ENCODE peak calls at places on chromosomes 13 and 19, in six cellular contexts. One of them, this sample, is unnamed.

GRCh38 chr13:40287428-40287827 is 379.0 kb downstream of the FOXO1 start:
- ATAC-seq in GM12878: no peak
- ATAC-seq in HCT116: no peak
- ATAC-seq in HepG2: no peak
- ATAC-seq in Panc1: no peak
- ATAC-seq in upper lobe of left lung: no peak
- ATAC-seq in this sample: no peak

GRCh38 chr13:110366733-110367132 is 59.6 kb downstream of the COL4A2 start:
- ATAC-seq in upper lobe of left lung: no peak
- ATAC-seq in HCT116: no peak
- ATAC-seq in Panc1: no peak
- ATAC-seq in HepG2: no peak
- ATAC-seq in GM12878: peak; percentile 14
- ATAC-seq in this sample: no peak

GRCh38 chr13:91313581-91313980 is 33.9 kb upstream of the MIR17HG start:
- ATAC-seq in HCT116: no peak
- ATAC-seq in Panc1: no peak
- ATAC-seq in GM12878: peak; percentile 81
- ATAC-seq in upper lobe of left lung: no peak
- ATAC-seq in HepG2: no peak
- ATAC-seq in this sample: no peak

GRCh38 chr19:4052114-4052992 is 14.3 kb downstream of the ZBTB7A start:
- ATAC-seq in HepG2: peak; percentile 86
- ATAC-seq in Panc1: peak; percentile 65
- ATAC-seq in upper lobe of left lung: no peak
- ATAC-seq in GM12878: peak; percentile 12
- ATAC-seq in HCT116: no peak
- ATAC-seq in this sample: peak; percentile 39

GRCh38 chr19:28009696-28010095 is 1203.3 kb downstream of the UQCRFS1 start:
- ATAC-seq in HepG2: no peak
- ATAC-seq in upper lobe of left lung: peak; percentile 31
- ATAC-seq in GM12878: peak; percentile 58
- ATAC-seq in Panc1: no peak
- ATAC-seq in HCT116: no peak
- ATAC-seq in this sample: no peak

GRCh38 chr13:109227344-109227940 is 558.9 kb downstream of the IRS2 start:
- ATAC-seq in HCT116: no peak
- ATAC-seq in Panc1: no peak
- ATAC-seq in GM12878: no peak
- ATAC-seq in HepG2: no peak
- ATAC-seq in upper lobe of left lung: no peak
- ATAC-seq in this sample: no peak

GRCh38 chr13:46313441-46314257 is 73.4 kb downstream of the RUBCNL start:
- ATAC-seq in GM12878: no peak
- ATAC-seq in HCT116: no peak
- ATAC-seq in upper lobe of left lung: no peak
- ATAC-seq in Panc1: no peak
- ATAC-seq in HepG2: no peak
- ATAC-seq in this sample: no peak

GRCh38 chr13:110129539-110130186 is 177.3 kb downstream of the COL4A1 start:
- ATAC-seq in HepG2: no peak
- ATAC-seq in upper lobe of left lung: no peak
- ATAC-seq in Panc1: no peak
- ATAC-seq in HCT116: no peak
- ATAC-seq in GM12878: no peak
- ATAC-seq in this sample: no peak

GRCh38 chr13:73696713-73697112 is 437.5 kb downstream of the KLF12 start:
- ATAC-seq in Panc1: no peak
- ATAC-seq in HepG2: no peak
- ATAC-seq in upper lobe of left lung: no peak
- ATAC-seq in HCT116: no peak
- ATAC-seq in GM12878: no peak
- ATAC-seq in this sample: no peak

GRCh38 chr13:21913010-21913409 is 242.1 kb downstream of the FGF9 start:
- ATAC-seq in Panc1: no peak
- ATAC-seq in HepG2: peak; percentile 42
- ATAC-seq in GM12878: peak; percentile 62
- ATAC-seq in upper lobe of left lung: no peak
- ATAC-seq in HCT116: peak; percentile 82
- ATAC-seq in this sample: no peak

GRCh38 chr19:5893907-5894703 is 9.5 kb downstream of the NDUFA11 start:
- ATAC-seq in Panc1: no peak
- ATAC-seq in HCT116: no peak
- ATAC-seq in HepG2: no peak
- ATAC-seq in upper lobe of left lung: no peak
- ATAC-seq in GM12878: no peak
- ATAC-seq in this sample: no peak
- TF ChIP-seq POLR2AphosphoS5 in Panc1: no peak
- TF ChIP-seq POLR2AphosphoS5 in HCT116: peak; percentile 30
- TF ChIP-seq POLR2AphosphoS5 in HepG2: peak; percentile 11
- TF ChIP-seq POLR2AphosphoS5 in upper lobe of left lung: no peak
- TF ChIP-seq POLR2AphosphoS5 in GM12878: peak; percentile 9
- TF ChIP-seq POLR2AphosphoS5 in this sample: no peak

GRCh38 chr19:5839312-5840017 is at the start of gene FUT6:
- ATAC-seq in HCT116: no peak
- ATAC-seq in Panc1: no peak
- ATAC-seq in GM12878: no peak
- ATAC-seq in upper lobe of left lung: no peak
- ATAC-seq in HepG2: peak; percentile 70
- ATAC-seq in this sample: no peak
- TF ChIP-seq POLR2AphosphoS5 in HCT116: no peak
- TF ChIP-seq POLR2AphosphoS5 in Panc1: no peak
- TF ChIP-seq POLR2AphosphoS5 in GM12878: no peak
- TF ChIP-seq POLR2AphosphoS5 in upper lobe of left lung: no peak
- TF ChIP-seq POLR2AphosphoS5 in HepG2: peak; percentile 83
- TF ChIP-seq POLR2AphosphoS5 in this sample: no peak

GRCh38 chr13:106475852-106476251 is 59.6 kb downstream of the EFNB2 start:
- ATAC-seq in Panc1: no peak
- ATAC-seq in HepG2: peak; percentile 54
- ATAC-seq in upper lobe of left lung: peak; percentile 35
- ATAC-seq in HCT116: no peak
- ATAC-seq in GM12878: no peak
- ATAC-seq in this sample: no peak
- TF ChIP-seq POLR2AphosphoS5 in Panc1: no peak
- TF ChIP-seq POLR2AphosphoS5 in HepG2: no peak
- TF ChIP-seq POLR2AphosphoS5 in upper lobe of left lung: no peak
- TF ChIP-seq POLR2AphosphoS5 in HCT116: no peak
- TF ChIP-seq POLR2AphosphoS5 in GM12878: no peak
- TF ChIP-seq POLR2AphosphoS5 in this sample: no peak

GRCh38 chr19:49855676-49856573 is 5.0 kb downstream of the PTOV1 start:
- ATAC-seq in HCT116: peak; percentile 8
- ATAC-seq in HepG2: no peak
- ATAC-seq in upper lobe of left lung: no peak
- ATAC-seq in Panc1: peak; percentile 2
- ATAC-seq in GM12878: no peak
- ATAC-seq in this sample: no peak
- TF ChIP-seq POLR2AphosphoS5 in HCT116: no peak
- TF ChIP-seq POLR2AphosphoS5 in HepG2: no peak
- TF ChIP-seq POLR2AphosphoS5 in upper lobe of left lung: no peak
- TF ChIP-seq POLR2AphosphoS5 in Panc1: peak; percentile 17
- TF ChIP-seq POLR2AphosphoS5 in GM12878: no peak
- TF ChIP-seq POLR2AphosphoS5 in this sample: no peak

GRCh38 chr19:41638624-41639023 is 11.8 kb upstream of the CEACAM4 start:
- ATAC-seq in GM12878: no peak
- ATAC-seq in HepG2: no peak
- ATAC-seq in upper lobe of left lung: no peak
- ATAC-seq in HCT116: no peak
- ATAC-seq in Panc1: no peak
- ATAC-seq in this sample: no peak

GRCh38 chr19:41641879-41642485 is 15.1 kb upstream of the CEACAM4 start:
- ATAC-seq in upper lobe of left lung: peak; percentile 83
- ATAC-seq in Panc1: peak; percentile 94
- ATAC-seq in GM12878: peak; percentile 88
- ATAC-seq in HCT116: peak; percentile 94
- ATAC-seq in HepG2: peak; percentile 73
- ATAC-seq in this sample: no peak

DNA sequence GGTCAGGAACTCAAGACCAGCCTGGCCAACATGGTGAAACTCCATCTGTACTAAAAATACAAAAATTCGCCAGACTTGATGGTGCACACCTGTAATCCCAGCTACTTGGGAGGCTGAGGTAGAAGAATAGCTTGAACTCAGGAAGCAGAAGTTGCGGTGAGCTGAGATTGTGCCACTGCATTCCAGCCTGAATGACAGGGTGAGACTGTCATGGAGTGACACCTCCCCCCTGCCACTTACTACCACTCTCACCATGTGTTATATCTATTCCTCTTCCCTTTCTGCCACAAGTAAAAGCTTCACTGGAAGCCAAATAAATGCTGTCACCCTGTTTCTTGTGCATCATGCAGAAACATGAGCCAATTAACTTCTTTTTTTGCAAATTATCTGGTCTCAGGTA is 10.6 kb upstream of the CEACAM4 start:
- ATAC-seq in GM12878: no peak
- ATAC-seq in HepG2: no peak
- ATAC-seq in HCT116: no peak
- ATAC-seq in Panc1: no peak
- ATAC-seq in upper lobe of left lung: peak; percentile 63
- ATAC-seq in this sample: no peak
- TF ChIP-seq POLR2AphosphoS5 in GM12878: no peak
- TF ChIP-seq POLR2AphosphoS5 in HepG2: no peak
- TF ChIP-seq POLR2AphosphoS5 in HCT116: no peak
- TF ChIP-seq POLR2AphosphoS5 in Panc1: no peak
- TF ChIP-seq POLR2AphosphoS5 in upper lobe of left lung: no peak
- TF ChIP-seq POLR2AphosphoS5 in this sample: no peak

DNA sequence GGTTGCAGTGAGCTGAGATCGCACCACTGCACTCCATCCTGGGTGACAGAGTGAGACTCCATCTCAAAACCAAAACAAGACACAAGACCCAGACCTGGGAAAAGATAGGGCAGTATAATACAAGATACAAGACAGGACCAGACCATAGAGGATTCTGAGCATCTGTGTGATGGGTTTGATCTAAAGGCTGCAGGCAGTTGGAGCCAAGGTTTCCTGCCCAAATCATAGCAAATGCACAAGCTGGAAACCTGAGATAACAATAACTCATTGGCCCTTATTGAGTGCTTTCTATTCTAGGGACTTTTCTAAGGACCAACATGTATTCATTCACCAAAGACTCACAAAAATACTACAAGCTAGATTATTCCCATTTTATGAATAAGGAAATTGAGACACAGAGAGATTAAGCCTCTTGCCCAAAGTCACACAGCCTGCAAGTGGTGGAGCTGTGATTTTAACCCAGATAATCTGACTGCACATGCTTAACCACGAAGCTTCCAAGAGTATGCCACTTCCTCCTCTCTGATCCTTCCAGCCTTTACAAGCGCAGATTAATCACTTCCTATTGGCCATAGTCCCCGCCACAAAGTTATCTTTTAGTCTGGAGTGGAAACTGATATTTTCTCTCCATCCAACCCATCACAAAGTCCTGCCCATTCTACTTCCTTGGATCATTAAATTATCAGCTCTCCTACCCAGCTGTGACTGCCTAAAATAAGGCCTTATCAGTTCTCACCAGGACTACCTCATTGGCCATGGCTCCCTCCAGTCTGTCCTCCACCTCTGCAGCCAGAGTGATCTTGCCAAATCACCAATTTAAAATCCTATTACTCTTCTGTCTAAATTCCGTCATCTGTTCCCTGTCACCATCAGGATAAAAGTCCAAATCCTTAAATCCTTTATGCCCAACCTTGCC is 147.2 kb downstream of the FLT1 start:
- ATAC-seq in HCT116: no peak
- ATAC-seq in GM12878: no peak
- ATAC-seq in Panc1: no peak
- ATAC-seq in HepG2: no peak
- ATAC-seq in upper lobe of left lung: no peak
- ATAC-seq in this sample: no peak
- TF ChIP-seq POLR2AphosphoS5 in HCT116: no peak
- TF ChIP-seq POLR2AphosphoS5 in GM12878: no peak
- TF ChIP-seq POLR2AphosphoS5 in Panc1: no peak
- TF ChIP-seq POLR2AphosphoS5 in HepG2: no peak
- TF ChIP-seq POLR2AphosphoS5 in upper lobe of left lung: no peak
- TF ChIP-seq POLR2AphosphoS5 in this sample: no peak

DNA sequence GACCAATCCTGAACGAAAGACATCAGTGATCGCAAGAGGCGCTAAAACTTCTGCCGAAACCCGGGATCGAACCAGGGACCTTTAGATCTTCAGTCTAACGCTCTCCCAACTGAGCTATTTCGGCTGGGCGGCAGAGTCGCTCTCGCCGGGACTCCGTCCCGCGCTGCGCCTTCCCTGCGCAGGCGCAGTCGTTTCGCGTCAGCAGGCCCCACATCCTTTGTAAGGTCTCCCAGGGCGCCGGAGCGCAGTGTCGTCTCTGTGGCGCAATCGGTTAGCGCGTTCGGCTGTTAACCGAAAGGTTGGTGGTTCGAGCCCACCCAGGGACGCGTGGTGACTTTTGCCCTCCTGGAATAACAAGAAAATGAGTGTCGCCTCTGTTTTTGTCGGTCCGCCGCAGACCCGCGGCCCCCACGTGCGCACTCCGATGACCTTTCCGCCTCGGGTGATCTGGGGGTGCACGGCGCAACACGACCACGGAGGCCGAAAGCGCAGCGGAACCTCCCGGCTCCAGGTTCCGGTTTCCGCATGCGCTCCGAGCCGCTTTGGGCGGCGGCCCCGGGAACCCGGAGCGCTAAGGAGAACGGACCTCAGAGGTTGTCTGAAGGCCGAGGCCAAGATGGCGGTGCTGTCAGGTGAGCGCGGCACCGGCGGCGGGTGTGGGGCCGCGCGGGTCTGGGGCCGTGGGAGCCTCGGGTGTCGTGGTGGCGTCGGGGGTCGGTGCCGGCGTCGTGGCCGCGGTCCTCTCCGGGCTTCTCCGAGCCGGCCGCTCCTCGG is at the start of gene NDUFS7:
- ATAC-seq in HCT116: peak; percentile 81
- ATAC-seq in upper lobe of left lung: peak; percentile 94
- ATAC-seq in HepG2: peak; percentile 69
- ATAC-seq in Panc1: peak; percentile 89
- ATAC-seq in GM12878: peak; percentile 95
- ATAC-seq in this sample: peak; percentile 94
- TF ChIP-seq POLR2AphosphoS5 in HCT116: peak; percentile 66
- TF ChIP-seq POLR2AphosphoS5 in upper lobe of left lung: peak; percentile 82
- TF ChIP-seq POLR2AphosphoS5 in HepG2: peak; percentile 37
- TF ChIP-seq POLR2AphosphoS5 in Panc1: peak; percentile 73
- TF ChIP-seq POLR2AphosphoS5 in GM12878: peak; percentile 79
- TF ChIP-seq POLR2AphosphoS5 in this sample: peak; percentile 73

This sample was measured in gastroesophageal sphincter.